ENCODE peak calls at places on chromosome 5, in five cellular contexts. One of them, this sample, is unnamed.

GRCh38 chr5:86757824-86758223 is 140.1 kb downstream of the COX7C start:
- DNase-seq in dorsolateral prefrontal cortex: no peak
- DNase-seq in PC-3: peak
- DNase-seq in left ventricle myocardium inferior: no peak
- DNase-seq in astrocyte of the cerebellum: peak
- DNase-seq in this sample: no peak

GRCh38 chr5:32027717-32028321 is 146.3 kb downstream of the GOLPH3 start:
- DNase-seq in left ventricle myocardium inferior: peak
- DNase-seq in dorsolateral prefrontal cortex: no peak
- DNase-seq in PC-3: peak
- DNase-seq in astrocyte of the cerebellum: peak
- DNase-seq in this sample: peak

GRCh38 chr5:95621839-95622629 is 2.1 kb downstream of the GPR150 start:
- DNase-seq in PC-3: no peak
- DNase-seq in dorsolateral prefrontal cortex: no peak
- DNase-seq in left ventricle myocardium inferior: no peak
- DNase-seq in astrocyte of the cerebellum: no peak
- DNase-seq in this sample: no peak

GRCh38 chr5:58123501-58123900 is 336.4 kb downstream of the PLK2 start:
- DNase-seq in left ventricle myocardium inferior: no peak
- DNase-seq in PC-3: no peak
- DNase-seq in astrocyte of the cerebellum: no peak
- DNase-seq in dorsolateral prefrontal cortex: no peak
- DNase-seq in this sample: no peak

GRCh38 chr5:15249152-15249551 is 250.8 kb upstream of the FBXL7 start:
- DNase-seq in astrocyte of the cerebellum: peak
- DNase-seq in left ventricle myocardium inferior: no peak
- DNase-seq in PC-3: peak
- DNase-seq in dorsolateral prefrontal cortex: no peak
- DNase-seq in this sample: peak

GRCh38 chr5:38673671-38674071 is 117.2 kb upstream of the LIFR start:
- DNase-seq in astrocyte of the cerebellum: no peak
- DNase-seq in PC-3: peak
- DNase-seq in dorsolateral prefrontal cortex: no peak
- DNase-seq in left ventricle myocardium inferior: no peak
- DNase-seq in this sample: no peak

GRCh38 chr5:1441166-1441865 is 3.9 kb downstream of the SLC6A3 start:
- DNase-seq in PC-3: no peak
- DNase-seq in dorsolateral prefrontal cortex: no peak
- DNase-seq in astrocyte of the cerebellum: no peak
- DNase-seq in left ventricle myocardium inferior: no peak
- DNase-seq in this sample: no peak

GRCh38 chr5:32612134-32612888 is 27.0 kb downstream of the SUB1 start:
- DNase-seq in dorsolateral prefrontal cortex: no peak
- DNase-seq in PC-3: no peak
- DNase-seq in left ventricle myocardium inferior: no peak
- DNase-seq in astrocyte of the cerebellum: peak
- DNase-seq in this sample: no peak

GRCh38 chr5:172905771-172906170 is 53.5 kb upstream of the RPL26L1 start:
- DNase-seq in left ventricle myocardium inferior: no peak
- DNase-seq in dorsolateral prefrontal cortex: no peak
- DNase-seq in astrocyte of the cerebellum: no peak
- DNase-seq in PC-3: no peak
- DNase-seq in this sample: no peak

GRCh38 chr5:171806976-171807823 is 21.6 kb downstream of the SMIM23 start:
- DNase-seq in astrocyte of the cerebellum: peak
- DNase-seq in PC-3: peak
- DNase-seq in left ventricle myocardium inferior: no peak
- DNase-seq in dorsolateral prefrontal cortex: no peak
- DNase-seq in this sample: no peak

GRCh38 chr5:219492-219891 is 1.4 kb downstream of the SDHA start:
- DNase-seq in PC-3: peak
- DNase-seq in left ventricle myocardium inferior: no peak
- DNase-seq in dorsolateral prefrontal cortex: no peak
- DNase-seq in astrocyte of the cerebellum: no peak
- DNase-seq in this sample: no peak

GRCh38 chr5:141399555-141400258 is 2.0 kb downstream of the PCDHGB5 start:
- DNase-seq in left ventricle myocardium inferior: no peak
- DNase-seq in dorsolateral prefrontal cortex: no peak
- DNase-seq in astrocyte of the cerebellum: no peak
- DNase-seq in PC-3: no peak
- DNase-seq in this sample: no peak

GRCh38 chr5:141398608-141399007 is 861 bp downstream of the PCDHGB5 start:
- DNase-seq in left ventricle myocardium inferior: no peak
- DNase-seq in astrocyte of the cerebellum: no peak
- DNase-seq in dorsolateral prefrontal cortex: no peak
- DNase-seq in PC-3: no peak
- DNase-seq in this sample: no peak

GRCh38 chr5:141402553-141403328 is at the start of gene PCDHGA9:
- DNase-seq in PC-3: no peak
- DNase-seq in dorsolateral prefrontal cortex: no peak
- DNase-seq in left ventricle myocardium inferior: no peak
- DNase-seq in astrocyte of the cerebellum: no peak
- DNase-seq in this sample: no peak

GRCh38 chr5:141403387-141403786 is 809 bp downstream of the PCDHGA9 start:
- DNase-seq in dorsolateral prefrontal cortex: no peak
- DNase-seq in left ventricle myocardium inferior: no peak
- DNase-seq in astrocyte of the cerebellum: no peak
- DNase-seq in PC-3: no peak
- DNase-seq in this sample: no peak
- H3K4me3 ChIP-seq in dorsolateral prefrontal cortex: peak
- H3K4me3 ChIP-seq in left ventricle myocardium inferior: peak
- H3K4me3 ChIP-seq in astrocyte of the cerebellum: peak
- H3K4me3 ChIP-seq in PC-3: no peak
- H3K4me3 ChIP-seq in this sample: peak

GRCh38 chr5:5929231-5929630 is 449.1 kb downstream of the MED10 start:
- DNase-seq in astrocyte of the cerebellum: no peak
- DNase-seq in PC-3: no peak
- DNase-seq in dorsolateral prefrontal cortex: no peak
- DNase-seq in left ventricle myocardium inferior: no peak
- DNase-seq in this sample: no peak
- TF ChIP-seq CTCF in astrocyte of the cerebellum: no peak
- TF ChIP-seq CTCF in PC-3: no peak
- TF ChIP-seq CTCF in dorsolateral prefrontal cortex: no peak
- TF ChIP-seq CTCF in left ventricle myocardium inferior: no peak
- TF ChIP-seq CTCF in this sample: no peak

GRCh38 chr5:168446987-168447386 is 39.3 kb upstream of the RARS1 start:
- DNase-seq in astrocyte of the cerebellum: no peak
- DNase-seq in left ventricle myocardium inferior: no peak
- DNase-seq in PC-3: no peak
- DNase-seq in dorsolateral prefrontal cortex: no peak
- DNase-seq in this sample: no peak
- H3K4me3 ChIP-seq in astrocyte of the cerebellum: no peak
- H3K4me3 ChIP-seq in left ventricle myocardium inferior: no peak
- H3K4me3 ChIP-seq in PC-3: no peak
- H3K4me3 ChIP-seq in dorsolateral prefrontal cortex: no peak
- H3K4me3 ChIP-seq in this sample: no peak

GRCh38 chr5:6780802-6781391 is 67.7 kb downstream of the TENT4A start:
- DNase-seq in PC-3: peak
- DNase-seq in dorsolateral prefrontal cortex: no peak
- DNase-seq in astrocyte of the cerebellum: no peak
- DNase-seq in left ventricle myocardium inferior: no peak
- DNase-seq in this sample: no peak
- TF ChIP-seq CTCF in PC-3: peak
- TF ChIP-seq CTCF in dorsolateral prefrontal cortex: no peak
- TF ChIP-seq CTCF in astrocyte of the cerebellum: peak
- TF ChIP-seq CTCF in left ventricle myocardium inferior: peak
- TF ChIP-seq CTCF in this sample: peak

GRCh38 chr5:112245616-112246015 is 173.5 kb downstream of the EPB41L4A start:
- DNase-seq in left ventricle myocardium inferior: no peak
- DNase-seq in dorsolateral prefrontal cortex: no peak
- DNase-seq in astrocyte of the cerebellum: no peak
- DNase-seq in PC-3: no peak
- DNase-seq in this sample: no peak
- H3K4me3 ChIP-seq in left ventricle myocardium inferior: no peak
- H3K4me3 ChIP-seq in dorsolateral prefrontal cortex: no peak
- H3K4me3 ChIP-seq in astrocyte of the cerebellum: no peak
- H3K4me3 ChIP-seq in PC-3: no peak
- H3K4me3 ChIP-seq in this sample: no peak

GRCh38 chr5:119470851-119471451 is 18.7 kb downstream of the HSD17B4 start:
- DNase-seq in astrocyte of the cerebellum: peak
- DNase-seq in PC-3: peak
- DNase-seq in dorsolateral prefrontal cortex: no peak
- DNase-seq in left ventricle myocardium inferior: no peak
- DNase-seq in this sample: no peak
- TF ChIP-seq CTCF in astrocyte of the cerebellum: peak
- TF ChIP-seq CTCF in PC-3: peak
- TF ChIP-seq CTCF in dorsolateral prefrontal cortex: peak
- TF ChIP-seq CTCF in left ventricle myocardium inferior: peak
- TF ChIP-seq CTCF in this sample: peak

DNA sequence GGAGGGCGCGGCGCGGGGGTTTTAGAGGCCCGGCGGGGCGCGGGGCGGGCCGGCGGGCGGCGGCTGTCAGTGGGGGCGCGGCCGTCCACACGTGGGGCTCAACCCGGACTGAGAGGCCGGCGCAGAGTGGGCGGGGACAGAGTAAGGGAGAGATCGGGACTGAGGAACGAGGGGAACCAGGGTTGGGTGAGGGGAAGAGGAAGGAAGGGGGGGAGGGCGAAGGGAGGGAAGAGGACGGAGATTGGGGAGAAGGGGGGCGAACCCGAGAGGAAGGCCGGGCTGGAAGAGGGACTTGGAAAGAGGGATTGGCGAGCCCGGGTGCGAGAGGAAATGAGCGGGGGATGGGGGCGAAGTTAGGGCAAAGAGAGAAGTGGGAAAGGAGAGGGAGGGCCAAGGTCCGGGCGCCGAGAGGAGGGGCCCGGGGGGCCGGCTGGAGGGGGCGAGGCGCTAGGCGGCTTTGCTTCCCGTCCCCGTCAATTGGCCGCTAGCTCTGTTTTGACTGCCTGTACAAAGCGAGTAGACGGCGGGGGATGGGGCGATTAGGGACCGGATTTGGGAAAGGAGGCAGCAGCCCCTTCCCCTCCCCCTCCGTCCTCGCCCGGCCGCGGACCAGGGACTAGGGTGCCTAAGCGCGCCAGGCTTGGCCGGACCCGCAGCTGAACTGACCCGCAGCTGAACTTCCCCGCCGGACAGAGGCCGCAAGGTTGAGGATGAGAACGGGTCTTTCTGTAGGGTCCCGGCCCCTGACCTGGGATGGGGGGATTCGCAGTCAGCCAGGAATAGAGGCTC is 398 bp upstream of the FBN2 start:
- DNase-seq in astrocyte of the cerebellum: peak
- DNase-seq in left ventricle myocardium inferior: peak
- DNase-seq in dorsolateral prefrontal cortex: no peak
- DNase-seq in PC-3: peak
- DNase-seq in this sample: peak
- H3K4me3 ChIP-seq in astrocyte of the cerebellum: peak
- H3K4me3 ChIP-seq in left ventricle myocardium inferior: peak
- H3K4me3 ChIP-seq in dorsolateral prefrontal cortex: peak
- H3K4me3 ChIP-seq in PC-3: peak
- H3K4me3 ChIP-seq in this sample: peak

DNA sequence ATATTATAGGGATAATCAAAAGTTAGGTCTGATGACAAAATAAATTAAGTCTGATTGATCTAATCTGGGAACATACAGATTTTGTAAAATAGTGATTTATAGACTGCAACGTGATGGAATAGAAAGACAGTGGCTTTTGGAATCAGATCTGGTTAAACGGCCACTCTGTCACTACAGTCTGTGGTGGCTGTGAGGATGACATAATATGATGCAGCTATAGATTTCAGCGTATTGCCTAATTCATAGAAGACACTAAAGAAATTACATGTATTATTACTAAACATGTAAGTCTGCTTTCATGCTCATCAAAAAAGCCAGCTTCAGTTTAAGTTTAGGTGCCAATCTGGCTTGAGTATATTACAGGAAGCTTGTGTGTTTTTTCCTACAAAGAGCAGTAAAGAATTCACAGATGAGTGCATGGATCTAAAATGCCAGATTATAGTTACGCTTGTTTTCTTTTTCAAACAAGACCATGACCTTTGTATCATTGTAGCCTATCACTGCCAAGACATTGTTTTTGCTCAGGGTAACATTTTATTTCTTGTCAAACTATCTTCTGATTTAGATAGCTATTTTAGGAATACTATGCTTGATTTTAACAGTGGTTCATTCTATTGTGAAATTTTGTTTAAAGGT is 25.7 kb downstream of the CPEB4 start:
- DNase-seq in dorsolateral prefrontal cortex: no peak
- DNase-seq in left ventricle myocardium inferior: no peak
- DNase-seq in PC-3: no peak
- DNase-seq in astrocyte of the cerebellum: no peak
- DNase-seq in this sample: no peak
- TF ChIP-seq CTCF in dorsolateral prefrontal cortex: no peak
- TF ChIP-seq CTCF in left ventricle myocardium inferior: no peak
- TF ChIP-seq CTCF in PC-3: no peak
- TF ChIP-seq CTCF in astrocyte of the cerebellum: no peak
- TF ChIP-seq CTCF in this sample: no peak

GRCh38 chr5:137734962-137735530 is 843 bp downstream of the KLHL3 start:
- DNase-seq in left ventricle myocardium inferior: peak
- DNase-seq in PC-3: peak
- DNase-seq in astrocyte of the cerebellum: no peak
- DNase-seq in dorsolateral prefrontal cortex: no peak
- DNase-seq in this sample: no peak

GRCh38 chr5:137733011-137733410 is 2.9 kb downstream of the KLHL3 start:
- DNase-seq in astrocyte of the cerebellum: no peak
- DNase-seq in PC-3: peak
- DNase-seq in left ventricle myocardium inferior: no peak
- DNase-seq in dorsolateral prefrontal cortex: no peak
- DNase-seq in this sample: no peak

GRCh38 chr5:137735531-137736284 is at the start of gene KLHL3:
- DNase-seq in dorsolateral prefrontal cortex: peak
- DNase-seq in PC-3: peak
- DNase-seq in astrocyte of the cerebellum: no peak
- DNase-seq in left ventricle myocardium inferior: peak
- DNase-seq in this sample: no peak

GRCh38 chr5:137731201-137731600 is 4.7 kb downstream of the KLHL3 start:
- DNase-seq in left ventricle myocardium inferior: no peak
- DNase-seq in dorsolateral prefrontal cortex: no peak
- DNase-seq in astrocyte of the cerebellum: no peak
- DNase-seq in PC-3: no peak
- DNase-seq in this sample: no peak

GRCh38 chr5:137733922-137734695 is 1.8 kb downstream of the KLHL3 start:
- DNase-seq in left ventricle myocardium inferior: no peak
- DNase-seq in astrocyte of the cerebellum: no peak
- DNase-seq in PC-3: no peak
- DNase-seq in dorsolateral prefrontal cortex: no peak
- DNase-seq in this sample: no peak
- H3K4me3 ChIP-seq in left ventricle myocardium inferior: peak
- H3K4me3 ChIP-seq in astrocyte of the cerebellum: no peak
- H3K4me3 ChIP-seq in PC-3: peak
- H3K4me3 ChIP-seq in dorsolateral prefrontal cortex: peak
- H3K4me3 ChIP-seq in this sample: peak